ENCODE peak calls at places on chromosome 1, in seven cellular contexts. F, E, W, A, G, Y and U are unnamed samples.

GRCh38 chr1:89699451-89699986 is 66.6 kb downstream of the LRRC8C start:
- DNase-seq in A (no peak), F (no peak), W (no peak), E (no peak), Y (no peak), G (no peak), U (no peak)

GRCh38 chr1:173297798-173298391 is 90.8 kb upstream of the TNFSF4 start:
- DNase-seq in W (no peak), E (no peak), G (peak), A (no peak), F (no peak), Y (no peak), U (no peak)

GRCh38 chr1:20302093-20302471 is 11.4 kb downstream of the VWA5B1 start:
- DNase-seq in E (no peak), W (no peak), G (no peak), Y (no peak), A (no peak), F (no peak), U (no peak)

GRCh38 chr1:36322085-36322785 is 1.2 kb downstream of the EVA1B start:
- DNase-seq in Y (no peak), G (no peak), W (no peak), F (no peak), A (no peak), E (no peak), U (no peak)

GRCh38 chr1:1001631-1002300 is 1.9 kb upstream of the HES4 start:
- DNase-seq in G (no peak), F (peak), Y (peak), E (no peak), A (peak), W (peak), U (peak)

GRCh38 chr1:2382621-2383361 is 8.6 kb downstream of the MORN1 start:
- DNase-seq in F (peak), G (no peak), E (no peak), W (peak), Y (peak), A (peak), U (peak)

GRCh38 chr1:14371806-14372497 is 226.5 kb upstream of the KAZN start:
- DNase-seq in E (no peak), A (no peak), G (no peak), Y (no peak), W (no peak), F (no peak), U (no peak)

GRCh38 chr1:159970932-159971342 is 16.9 kb upstream of the SLAMF9 start:
- DNase-seq in F (no peak), W (peak), G (no peak), Y (no peak), E (no peak), A (no peak), U (no peak)

GRCh38 chr1:71086331-71086730 is 5.5 kb upstream of the ZRANB2 start:
- DNase-seq in Y (no peak), G (no peak), W (no peak), F (no peak), E (no peak), A (no peak), U (no peak)

GRCh38 chr1:71088645-71089287 is 7.9 kb upstream of the ZRANB2 start:
- DNase-seq in Y (no peak), A (no peak), E (no peak), G (no peak), F (no peak), W (no peak), U (no peak)

GRCh38 chr1:71087060-71087459 is 6.2 kb upstream of the ZRANB2 start:
- DNase-seq in F (no peak), G (no peak), E (no peak), A (no peak), W (no peak), Y (no peak), U (no peak)

GRCh38 chr1:71087713-71088112 is 6.9 kb upstream of the ZRANB2 start:
- DNase-seq in W (no peak), E (no peak), F (no peak), G (no peak), Y (no peak), A (no peak), U (no peak)

DNA sequence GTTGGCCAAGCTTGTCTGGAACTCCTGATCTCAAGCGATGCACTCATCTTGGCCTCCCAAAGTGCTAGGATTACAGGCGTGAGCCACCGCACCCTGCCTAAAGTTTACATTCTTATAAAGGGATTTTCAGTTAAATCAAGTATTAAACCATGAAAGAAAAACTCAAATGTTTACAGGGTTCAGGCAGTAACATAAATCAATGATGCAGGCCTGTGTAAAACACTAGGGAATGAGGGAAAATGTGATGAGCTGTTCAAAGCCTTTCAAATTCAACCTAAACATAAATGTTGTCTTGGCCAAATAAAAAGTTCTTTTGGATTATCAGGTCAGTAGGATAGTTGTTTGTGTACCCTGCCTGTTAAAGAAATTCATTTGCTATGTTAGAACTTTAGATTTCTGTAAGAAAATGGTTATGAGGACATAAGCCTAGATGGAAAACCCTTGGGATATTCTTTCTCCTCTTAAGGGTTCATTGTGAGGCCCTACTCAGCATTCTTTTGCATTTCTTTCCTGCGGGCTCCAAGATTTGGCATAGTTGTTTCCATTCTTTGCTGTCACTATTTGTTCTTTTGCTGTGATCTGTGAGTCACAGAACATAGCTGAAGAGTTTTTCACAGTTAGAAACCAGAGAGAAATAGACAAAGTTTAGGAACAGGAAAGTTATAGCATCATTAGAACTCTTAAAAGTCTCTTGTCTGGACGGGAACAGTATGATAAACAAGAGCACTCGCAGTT is 8.9 kb upstream of the ZRANB2 start:
- DNase-seq in Y (no peak), W (no peak), F (no peak), G (no peak), A (no peak), E (no peak), U (peak)
- TF ChIP-seq JUND in Y (peak), W (no peak), F (no peak), G (no peak), A (no peak), E (no peak), U (no peak)

DNA sequence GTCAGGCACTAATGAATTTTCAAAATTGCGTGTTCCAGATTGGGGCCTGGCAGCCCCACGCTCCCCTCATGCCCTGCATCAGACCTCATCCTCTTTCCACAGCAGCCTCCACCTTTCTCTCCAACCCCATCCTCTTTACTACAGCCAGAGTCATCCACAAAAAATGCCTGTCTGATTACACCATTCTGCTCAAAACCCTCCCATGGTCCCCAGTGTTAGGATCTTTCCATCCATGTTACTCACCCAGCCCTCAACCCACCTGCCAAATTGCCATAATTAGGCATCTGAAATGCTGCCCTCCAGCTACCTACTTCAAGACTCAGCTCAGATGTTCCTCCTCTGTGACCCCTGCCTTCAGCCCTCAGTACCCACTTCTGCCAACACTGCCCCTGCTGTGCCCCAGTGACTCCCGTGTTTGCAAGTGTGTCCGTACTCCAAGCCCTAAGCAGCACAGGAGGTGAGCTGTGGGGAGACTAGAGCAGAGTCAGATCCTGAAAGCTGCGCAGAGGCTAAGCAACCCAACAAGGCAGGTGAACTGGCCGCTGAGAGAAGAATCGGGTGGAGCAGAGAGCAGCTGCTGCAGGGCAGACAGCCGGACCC is 715 bp upstream of the ARTN start:
- DNase-seq in E (no peak), W (no peak), F (no peak), Y (no peak), G (no peak), A (no peak), U (peak)
- TF ChIP-seq JUND in E (no peak), W (no peak), F (no peak), Y (peak), G (no peak), A (no peak), U (no peak)

GRCh38 chr1:18946550-18947381 is 9.7 kb downstream of the IFFO2 start:
- DNase-seq in E (no peak), F (no peak), G (no peak), W (no peak), A (no peak), Y (no peak), U (no peak)

GRCh38 chr1:18948913-18949688 is 7.4 kb downstream of the IFFO2 start:
- DNase-seq in F (no peak), E (no peak), W (peak), G (no peak), A (no peak), Y (no peak), U (no peak)

GRCh38 chr1:18947570-18947969 is 8.9 kb downstream of the IFFO2 start:
- DNase-seq in A (no peak), G (no peak), F (no peak), Y (no peak), W (no peak), E (no peak), U (no peak)

GRCh38 chr1:18949689-18950414 is 6.6 kb downstream of the IFFO2 start:
- DNase-seq in Y (no peak), A (peak), E (no peak), G (no peak), W (peak), F (no peak), U (no peak)

DNA sequence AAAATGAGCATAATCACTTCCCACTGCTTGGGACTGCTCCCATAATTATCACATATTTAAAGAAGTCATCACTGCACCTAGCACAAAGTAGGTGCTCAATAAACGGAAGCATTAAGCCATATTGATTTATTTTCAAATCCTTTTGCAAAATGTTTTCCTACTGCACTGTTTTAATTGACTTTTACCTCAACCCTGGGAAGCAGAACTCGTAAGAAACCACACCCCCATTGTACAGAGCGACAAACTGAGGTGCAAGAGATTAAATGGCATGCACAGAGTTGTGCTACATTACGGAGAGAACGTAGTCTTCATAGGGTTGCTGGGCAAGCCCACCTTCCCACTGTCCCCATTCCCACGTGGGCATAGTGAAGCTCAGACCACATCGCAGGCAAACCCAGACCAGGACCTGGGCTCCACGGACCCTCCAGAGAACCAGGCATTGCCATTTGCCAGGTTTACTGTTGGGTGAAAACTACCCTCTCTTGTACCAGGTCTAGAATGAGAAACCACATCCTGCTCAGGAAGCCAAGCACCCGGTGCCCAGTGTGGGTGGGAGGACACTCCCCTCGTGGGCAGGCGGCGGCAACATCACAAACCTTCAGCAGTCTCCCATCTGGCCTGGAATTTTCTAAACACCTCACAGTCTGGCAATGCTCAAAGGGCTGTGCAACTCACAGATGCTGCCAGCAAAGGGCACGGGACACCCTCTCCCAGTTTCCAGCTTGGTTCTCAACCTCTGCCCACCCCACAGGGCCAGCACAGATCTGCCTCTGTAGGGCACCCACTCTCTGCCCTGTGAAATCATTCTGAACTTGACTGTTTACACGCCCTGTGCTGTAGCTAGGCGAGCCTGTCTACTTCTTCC is 8.2 kb downstream of the IFFO2 start:
- DNase-seq in Y (no peak), F (no peak), W (no peak), E (no peak), A (no peak), G (no peak), U (no peak)
- TF ChIP-seq JUND in Y (no peak), F (no peak), W (no peak), E (no peak), A (no peak), G (no peak), U (no peak)

DNA sequence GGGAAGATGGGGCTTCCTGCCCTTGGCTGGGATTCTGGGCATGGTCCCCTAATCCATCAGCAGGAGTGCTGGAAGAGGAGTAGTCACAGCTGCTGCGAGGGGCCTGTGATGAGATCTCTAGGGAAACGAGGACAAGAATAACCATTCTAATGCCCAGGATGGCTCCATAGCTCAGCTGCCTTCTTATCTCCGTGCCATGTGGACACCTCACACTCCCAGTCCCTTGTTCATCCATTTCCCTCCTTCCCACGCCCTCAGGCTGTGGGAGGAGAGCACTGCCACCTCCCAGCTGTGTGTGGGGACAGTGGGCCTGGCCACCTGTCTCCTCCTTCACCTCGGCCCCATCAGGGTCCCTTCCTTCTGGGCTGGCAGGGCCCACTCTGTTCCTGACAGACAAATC is 16.1 kb upstream of the ETV3 start:
- DNase-seq in Y (no peak), G (no peak), W (no peak), E (no peak), A (no peak), F (no peak), U (no peak)
- TF ChIP-seq JUND in Y (no peak), G (no peak), W (no peak), E (no peak), A (no peak), F (no peak), U (no peak)

DNA sequence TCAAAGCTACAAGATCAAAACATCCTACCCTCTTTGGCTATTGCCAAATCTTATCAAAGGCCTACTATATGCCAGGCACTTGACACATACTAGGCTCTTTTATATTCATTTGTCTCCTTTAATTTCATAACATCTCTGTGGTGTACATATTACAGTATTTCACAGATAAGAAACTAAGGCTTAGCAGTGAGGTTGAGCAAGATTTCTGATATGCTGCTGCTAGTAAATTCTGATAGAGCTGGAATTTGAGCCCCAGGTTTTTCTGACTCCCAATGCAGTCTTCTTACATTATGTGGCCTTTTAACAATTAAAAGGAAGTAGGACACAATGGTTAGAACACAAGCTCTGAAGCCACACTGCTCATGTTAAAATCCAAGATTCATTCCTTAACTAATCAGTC is 16.8 kb downstream of the CCDC185 start:
- DNase-seq in A (no peak), F (no peak), G (no peak), Y (no peak), E (no peak), W (no peak), U (no peak)
- TF ChIP-seq JUND in A (no peak), F (no peak), G (no peak), Y (no peak), E (no peak), W (no peak), U (no peak)

GRCh38 chr1:152344463-152344862 is 15.3 kb downstream of the FLG2 start:
- DNase-seq in W (no peak), Y (no peak), A (no peak), G (no peak), F (no peak), E (no peak), U (no peak)

GRCh38 chr1:152347116-152347728 is 12.6 kb downstream of the FLG2 start:
- DNase-seq in G (peak), A (peak), F (peak), W (peak), Y (peak), E (no peak), U (peak)

GRCh38 chr1:152349611-152350010 is 10.2 kb downstream of the FLG2 start:
- DNase-seq in E (no peak), G (no peak), A (no peak), W (no peak), F (no peak), Y (no peak), U (no peak)

DNA sequence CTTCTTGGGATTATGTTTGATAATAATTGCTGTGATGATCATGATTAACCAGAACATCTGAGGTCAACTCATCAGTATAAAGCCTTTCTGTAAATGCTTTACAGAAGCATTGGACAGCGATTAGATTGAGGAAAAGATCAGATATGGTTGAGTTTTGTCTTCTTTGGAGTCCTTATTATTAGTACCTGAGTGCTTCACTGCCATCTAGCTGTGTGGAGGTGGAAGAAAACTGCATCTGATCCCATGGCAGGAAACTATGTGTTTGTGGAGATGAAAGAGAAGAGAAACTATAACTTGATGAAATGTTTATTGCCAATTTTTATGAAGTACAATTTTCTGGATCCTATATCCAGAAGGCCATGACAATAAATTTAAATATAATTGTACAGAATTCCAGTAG is 11.4 kb downstream of the FLG2 start:
- DNase-seq in A (no peak), W (no peak), Y (no peak), G (no peak), E (no peak), F (peak), U (no peak)
- TF ChIP-seq JUND in A (no peak), W (no peak), Y (no peak), G (no peak), E (no peak), F (no peak), U (no peak)

GRCh38 chr1:15804060-15804459 is 3.4 kb downstream of the UQCRHL start:
- DNase-seq in Y (no peak), W (no peak), A (no peak), G (no peak), E (no peak), F (no peak), U (no peak)

GRCh38 chr1:15799928-15800835 is 7.3 kb downstream of the UQCRHL start:
- DNase-seq in G (no peak), Y (peak), A (peak), E (peak), W (peak), F (peak), U (peak)

GRCh38 chr1:15803380-15803779 is 4.1 kb downstream of the UQCRHL start:
- DNase-seq in G (no peak), E (no peak), A (peak), Y (peak), F (peak), W (peak), U (no peak)

GRCh38 chr1:15799004-15799867 is 8.2 kb downstream of the UQCRHL start:
- DNase-seq in G (no peak), W (peak), Y (no peak), A (peak), F (peak), E (no peak), U (no peak)

GRCh38 chr1:15802234-15802965 is 5.0 kb downstream of the UQCRHL start:
- DNase-seq in G (no peak), F (no peak), Y (no peak), W (no peak), A (no peak), E (no peak), U (peak)
- TF ChIP-seq JUND in G (no peak), F (no peak), Y (no peak), W (no peak), A (no peak), E (no peak), U (no peak)

DNA sequence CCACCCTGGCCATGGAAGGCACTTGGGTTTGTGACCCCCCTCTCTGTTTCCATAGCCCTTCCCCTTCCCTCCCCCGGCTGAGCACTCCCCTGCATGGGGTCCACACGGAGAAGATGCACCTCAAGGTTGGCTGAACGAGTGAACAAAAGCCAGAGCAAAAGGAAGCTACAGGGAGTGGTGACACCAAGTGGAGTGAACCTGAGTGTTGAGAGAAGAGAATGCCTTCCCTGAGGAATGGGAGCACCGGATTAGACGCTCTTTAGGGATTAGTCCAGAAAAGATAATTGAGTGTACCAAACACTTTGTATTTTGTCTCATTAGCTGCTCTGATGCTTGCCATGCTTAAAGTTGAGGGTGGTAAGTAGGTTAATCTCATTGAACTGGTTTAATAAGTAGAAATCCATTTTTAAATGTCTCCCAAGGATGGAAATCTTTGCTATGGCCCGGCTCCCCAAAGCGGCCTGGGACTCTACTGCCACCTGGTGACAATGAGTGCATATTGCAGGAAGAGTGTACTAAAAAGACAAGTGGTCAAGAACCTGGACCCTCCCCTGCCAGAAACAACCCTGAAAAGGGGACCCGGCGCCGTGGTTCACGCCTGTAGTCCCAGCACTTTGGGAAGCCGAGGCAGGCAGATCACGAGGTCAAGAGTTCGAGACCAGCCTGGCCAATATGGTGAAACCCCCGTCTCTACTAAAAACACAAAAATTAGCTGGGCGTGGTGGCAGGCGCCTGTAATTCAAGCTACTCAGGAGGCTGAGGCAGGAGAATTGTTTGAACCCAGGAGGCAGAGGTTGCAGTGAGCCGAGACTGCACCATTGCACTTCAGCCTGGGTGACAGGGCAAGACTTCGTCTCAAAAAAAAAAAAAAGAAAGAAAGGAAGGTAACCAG is 150.6 kb upstream of the ZC3H12A start:
- DNase-seq in Y (peak), G (no peak), F (no peak), E (peak), A (peak), W (peak), U (no peak)
- TF ChIP-seq JUND in Y (no peak), G (no peak), F (no peak), E (no peak), A (no peak), W (no peak), U (no peak)